ENCODE peak calls at places on chromosomes 13 and 19, in six cellular contexts. T, Y, W, L, S and K are unnamed samples.

GRCh38 chr19:19053508-19054314 is 10.1 kb upstream of the SLC25A42 start:
- DNase-seq in S (peak), W (peak), L (no peak), Y (no peak), T (peak), K (no peak)

GRCh38 chr19:45477713-45478453 is 10.1 kb downstream of the FOSB start:
- DNase-seq in T (peak), L (no peak), Y (no peak), W (no peak), S (no peak), K (peak)

GRCh38 chr19:2215281-2215751 is 20.8 kb downstream of the PLEKHJ1 start:
- DNase-seq in T (no peak), W (peak), L (no peak), S (peak), Y (no peak), K (no peak)

GRCh38 chr19:33719366-33720154 is 77.1 kb upstream of the KCTD15 start:
- DNase-seq in L (no peak), S (no peak), T (no peak), W (no peak), Y (no peak), K (no peak)

GRCh38 chr13:110759710-110760109 is 46.2 kb downstream of the ING1 start:
- DNase-seq in Y (no peak), L (no peak), T (peak), W (no peak), S (no peak), K (no peak)

GRCh38 chr13:50410921-50411712 is 395.9 kb downstream of the KCNRG start:
- DNase-seq in T (peak), W (no peak), Y (no peak), L (peak), S (no peak), K (no peak)

GRCh38 chr13:20340759-20341161 is 108.6 kb upstream of the GJB6 start:
- DNase-seq in Y (no peak), S (no peak), W (no peak), T (peak), L (peak), K (no peak)

GRCh38 chr13:20136781-20137703 is 23.8 kb downstream of the GJA3 start:
- DNase-seq in S (peak), Y (no peak), T (peak), L (peak), W (no peak), K (no peak)

GRCh38 chr13:21139374-21139773 is 37.0 kb downstream of the SKA3 start:
- DNase-seq in T (no peak), L (no peak), S (no peak), Y (no peak), W (no peak), K (no peak)

GRCh38 chr13:80010286-80010831 is 330.6 kb downstream of the SPRY2 start:
- DNase-seq in S (no peak), T (no peak), Y (no peak), W (no peak), L (no peak), K (no peak)

GRCh38 chr19:38512277-38512676 is 78.8 kb downstream of the RYR1 start:
- DNase-seq in S (no peak), Y (no peak), T (no peak), L (no peak), W (no peak), K (no peak)

GRCh38 chr13:49952168-49952567 is 16.0 kb upstream of the SPRYD7 start:
- DNase-seq in Y (no peak), L (no peak), S (no peak), T (no peak), W (no peak), K (no peak)

GRCh38 chr19:1491849-1492170 is 829 bp downstream of the REEP6 start:
- DNase-seq in Y (no peak), S (no peak), T (no peak), W (no peak), L (no peak), K (no peak)

GRCh38 chr13:98308525-98308911 is 131.4 kb upstream of the RNF113B start:
- DNase-seq in S (no peak), L (no peak), W (no peak), Y (no peak), T (no peak), K (no peak)

GRCh38 chr13:78909276-78909675 is 250.3 kb upstream of the OBI1 start:
- DNase-seq in Y (no peak), L (no peak), W (no peak), S (no peak), T (no peak), K (no peak)

GRCh38 chr19:19538077-19538764 is at the start of gene CILP2:
- DNase-seq in W (peak), T (no peak), Y (no peak), S (peak), L (no peak), K (no peak)

GRCh38 chr13:60933638-60934037 is 482.0 kb downstream of the PCDH20 start:
- DNase-seq in T (peak), W (no peak), Y (peak), S (no peak), L (no peak), K (peak)

GRCh38 chr13:44098559-44098958 is 218.9 kb downstream of the LACC1 start:
- DNase-seq in S (no peak), Y (no peak), T (no peak), W (no peak), L (no peak), K (no peak)

GRCh38 chr19:31334849-31335624 is 14.2 kb downstream of the TSHZ3 start:
- DNase-seq in Y (no peak), T (peak), W (no peak), S (no peak), L (no peak), K (no peak)

GRCh38 chr13:50867641-50867952 is 24.1 kb upstream of the DLEU7 start:
- DNase-seq in S (no peak), L (no peak), W (no peak), Y (no peak), T (no peak), K (no peak)

GRCh38 chr19:34573226-34573864 is 91.8 kb downstream of the WTIP start:
- DNase-seq in Y (no peak), L (no peak), W (no peak), T (no peak), S (no peak), K (no peak)

GRCh38 chr19:48967346-48968178 is 2.5 kb downstream of the FTL start:
- DNase-seq in S (peak), T (peak), Y (no peak), W (no peak), L (peak), K (peak)

GRCh38 chr19:42242071-42242511 is 311 bp downstream of the GSK3A start:
- DNase-seq in L (no peak), Y (no peak), W (no peak), S (no peak), T (no peak), K (no peak)

GRCh38 chr13:51291341-51291740 is 48.1 kb upstream of the SERPINE3 start:
- DNase-seq in Y (no peak), S (no peak), T (peak), W (no peak), L (no peak), K (no peak)

GRCh38 chr19:3080281-3080680 is 13.9 kb upstream of the GNA11 start:
- DNase-seq in T (no peak), S (no peak), W (no peak), L (no peak), Y (no peak), K (no peak)

GRCh38 chr13:49560270-49561063 is 24.9 kb downstream of the RCBTB1 start:
- DNase-seq in W (no peak), Y (no peak), T (peak), S (no peak), L (no peak), K (no peak)

GRCh38 chr13:111908391-111908790 is 158.6 kb upstream of the SOX1 start:
- DNase-seq in L (no peak), S (peak), Y (no peak), W (no peak), T (no peak), K (no peak)

GRCh38 chr19:33876192-33876591 is 79.5 kb downstream of the KCTD15 start:
- DNase-seq in S (no peak), T (no peak), L (no peak), W (no peak), Y (no peak), K (no peak)

GRCh38 chr19:7478173-7478842 is 10.5 kb downstream of the PEX11G start:
- DNase-seq in Y (no peak), S (no peak), W (no peak), L (no peak), T (no peak), K (no peak)

GRCh38 chr19:16899566-16900075 is 10.8 kb downstream of the F2RL3 start:
- DNase-seq in T (peak), W (no peak), Y (peak), S (peak), L (no peak), K (peak)

GRCh38 chr13:102693781-102694180 is 1.1 kb downstream of the METTL21C start:
- DNase-seq in W (no peak), L (no peak), S (no peak), Y (no peak), T (no peak), K (no peak)